ENCODE peak calls at places on chromosome 6, in five cellular contexts. K is sigmoid colon, C is uterus, F is ovary, S is transverse colon. B is an unnamed sample. For H3K4me1, the result is how much of the 10 kb centered on the place peaks cover.

GRCh38 chr6:56483929-56484328 is 158.8 kb downstream of the DST start:
- DNase-seq in K (no peak), S (no peak), F (no peak), C (no peak), B (no peak)

GRCh38 chr6:142942805-142943227 is 2.2 kb downstream of the HIVEP2 start:
- DNase-seq in S (no peak), C (no peak), F (no peak), K (no peak), B (no peak)

GRCh38 chr6:168823397-168824020 is 382.5 kb downstream of the SMOC2 start:
- DNase-seq in C (no peak), K (no peak), F (peak), S (no peak), B (no peak)

GRCh38 chr6:140174509-140174908 is 800.1 kb upstream of the CITED2 start:
- DNase-seq in F (no peak), K (no peak), S (no peak), C (no peak), B (no peak)

GRCh38 chr6:28597924-28598323 is 72.2 kb downstream of the GPX5 start:
- DNase-seq in S (no peak), C (no peak), K (no peak), F (no peak), B (no peak)

GRCh38 chr6:21914121-21914973 is 320.8 kb downstream of the SOX4 start:
- DNase-seq in S (peak), F (no peak), K (no peak), C (peak), B (peak)

GRCh38 chr6:112040933-112041332 is 13.0 kb upstream of the CCN6 start:
- DNase-seq in K (no peak), F (no peak), S (no peak), C (no peak), B (no peak)

GRCh38 chr6:6859722-6860121 is 248.0 kb upstream of the RREB1 start:
- DNase-seq in S (no peak), C (no peak), K (no peak), F (no peak), B (no peak)

GRCh38 chr6:46947497-46947896 is 25.8 kb upstream of the ADGRF5 start:
- DNase-seq in C (no peak), F (no peak), S (no peak), K (no peak), B (no peak)

GRCh38 chr6:38193486-38194281 is 374.2 kb downstream of the ZFAND3 start:
- DNase-seq in C (no peak), F (no peak), S (no peak), K (no peak), B (no peak)

GRCh38 chr6:36852481-36853147 is 13.4 kb upstream of the CPNE5 start:
- DNase-seq in C (peak), F (no peak), K (no peak), S (no peak), B (no peak)

GRCh38 chr6:19812512-19813119 is 24.6 kb upstream of the ID4 start:
- DNase-seq in K (no peak), C (no peak), F (no peak), S (no peak), B (peak)

GRCh38 chr6:85192596-85192995 is 257.3 kb upstream of the NT5E start:
- DNase-seq in C (no peak), F (no peak), K (no peak), S (no peak), B (no peak)

GRCh38 chr6:140811642-140812041 is 1321.1 kb upstream of the GJE1 start:
- DNase-seq in S (no peak), C (no peak), F (no peak), K (no peak), B (no peak)

GRCh38 chr6:137717074-137718073 is 149.7 kb upstream of the TNFAIP3 start:
- DNase-seq in C (no peak), S (no peak), F (no peak), K (no peak), B (no peak)

GRCh38 chr6:110999634-111000270 is 17.9 kb downstream of the RPF2 start:
- DNase-seq in K (no peak), F (no peak), S (no peak), C (no peak), B (no peak)

GRCh38 chr6:42200035-42200434 is 5.3 kb upstream of the GUCA1B start:
- DNase-seq in F (no peak), K (no peak), C (no peak), S (no peak), B (no peak)

GRCh38 chr6:136014454-136015421 is 163.2 kb downstream of the PDE7B start:
- DNase-seq in C (no peak), F (peak), K (no peak), S (no peak), B (peak)

GRCh38 chr6:72002415-72002814 is 116.1 kb downstream of the RIMS1 start:
- DNase-seq in F (no peak), S (no peak), K (no peak), C (no peak), B (no peak)

GRCh38 chr6:129598244-129599187 is 111.5 kb downstream of the ARHGAP18 start:
- DNase-seq in C (no peak), K (no peak), F (no peak), S (no peak), B (no peak)

GRCh38 chr6:67717281-67717680 is 917.8 kb upstream of the ADGRB3 start:
- DNase-seq in C (no peak), K (no peak), S (no peak), F (no peak), B (no peak)

GRCh38 chr6:102841055-102841454 is 1447.5 kb downstream of the GRIK2 start:
- DNase-seq in C (no peak), S (no peak), F (no peak), K (no peak), B (no peak)

GRCh38 chr6:143060354-143060805 is 309 bp upstream of the AIG1 start:
- DNase-seq in C (peak), S (peak), K (peak), F (peak), B (peak)

GRCh38 chr6:30964075-30964474 is 19.4 kb upstream of the MUC21 start:
- DNase-seq in S (no peak), C (no peak), F (no peak), K (no peak), B (no peak)

GRCh38 chr6:786946-787763 is 94.2 kb upstream of the EXOC2 start:
- DNase-seq in S (no peak), C (no peak), F (no peak), K (no peak), B (peak)

GRCh38 chr6:159098636-159099106 is 53.9 kb upstream of the TAGAP start:
- DNase-seq in S (no peak), C (no peak), F (no peak), K (no peak), B (no peak)

GRCh38 chr6:117425431-117426153 is at the start of gene ROS1:
- DNase-seq in S (no peak), C (no peak), K (no peak), F (no peak), B (no peak)

GRCh38 chr6:142830807-142831206 is 114.2 kb downstream of the HIVEP2 start:
- DNase-seq in F (no peak), K (no peak), S (no peak), C (no peak), B (no peak)

GRCh38 chr6:73234732-73235131 is 9.4 kb upstream of the KHDC1L start:
- DNase-seq in S (no peak), F (no peak), C (no peak), K (no peak), B (no peak)

GRCh38 chr6:137051790-137052472 is 7.2 kb upstream of the IL20RA start:
- DNase-seq in K (no peak), C (no peak), S (no peak), F (no peak), B (no peak)

GRCh38 chr6:61809004-61809595 is 476.9 kb downstream of the KHDRBS2 start:
- DNase-seq in C (no peak), S (no peak), K (no peak), F (no peak), B (no peak)

GRCh38 chr6:28693033-28693750 is 167.5 kb downstream of the GPX5 start:
- DNase-seq in S (no peak), C (no peak), K (no peak), F (no peak), B (no peak)

GRCh38 chr6:44301106-44301505 is 12.0 kb downstream of the AARS2 start:
- DNase-seq in K (no peak), S (no peak), F (no peak), C (no peak), B (no peak)

GRCh38 chr6:10355115-10355702 is 59.7 kb downstream of the TFAP2A start:
- DNase-seq in K (no peak), F (no peak), C (no peak), S (no peak), B (no peak)

GRCh38 chr6:84094050-84094435 is 60.5 kb downstream of the MRAP2 start:
- DNase-seq in S (no peak), C (no peak), F (no peak), K (no peak), B (no peak)

GRCh38 chr6:73263570-73263909 is 544 bp upstream of the KHDC1 start:
- DNase-seq in K (no peak), C (no peak), S (no peak), F (no peak), B (no peak)

GRCh38 chr6:38171997-38172738 is 352.6 kb downstream of the ZFAND3 start:
- DNase-seq in S (no peak), F (no peak), C (no peak), K (no peak), B (no peak)

GRCh38 chr6:35602133-35602946 is 86.4 kb downstream of the FKBP5 start:
- DNase-seq in S (no peak), C (no peak), F (no peak), K (peak), B (no peak)

GRCh38 chr6:35599761-35600658 is 87.3 kb upstream of the TULP1 start:
- DNase-seq in F (no peak), S (no peak), K (no peak), C (no peak), B (no peak)

GRCh38 chr6:35603326-35604202 is 85.2 kb downstream of the FKBP5 start:
- DNase-seq in F (no peak), C (no peak), K (no peak), S (no peak), B (peak)

GRCh38 chr6:35600659-35601125 is 88.0 kb upstream of the TULP1 start:
- DNase-seq in S (no peak), K (no peak), C (no peak), F (no peak), B (no peak)

DNA sequence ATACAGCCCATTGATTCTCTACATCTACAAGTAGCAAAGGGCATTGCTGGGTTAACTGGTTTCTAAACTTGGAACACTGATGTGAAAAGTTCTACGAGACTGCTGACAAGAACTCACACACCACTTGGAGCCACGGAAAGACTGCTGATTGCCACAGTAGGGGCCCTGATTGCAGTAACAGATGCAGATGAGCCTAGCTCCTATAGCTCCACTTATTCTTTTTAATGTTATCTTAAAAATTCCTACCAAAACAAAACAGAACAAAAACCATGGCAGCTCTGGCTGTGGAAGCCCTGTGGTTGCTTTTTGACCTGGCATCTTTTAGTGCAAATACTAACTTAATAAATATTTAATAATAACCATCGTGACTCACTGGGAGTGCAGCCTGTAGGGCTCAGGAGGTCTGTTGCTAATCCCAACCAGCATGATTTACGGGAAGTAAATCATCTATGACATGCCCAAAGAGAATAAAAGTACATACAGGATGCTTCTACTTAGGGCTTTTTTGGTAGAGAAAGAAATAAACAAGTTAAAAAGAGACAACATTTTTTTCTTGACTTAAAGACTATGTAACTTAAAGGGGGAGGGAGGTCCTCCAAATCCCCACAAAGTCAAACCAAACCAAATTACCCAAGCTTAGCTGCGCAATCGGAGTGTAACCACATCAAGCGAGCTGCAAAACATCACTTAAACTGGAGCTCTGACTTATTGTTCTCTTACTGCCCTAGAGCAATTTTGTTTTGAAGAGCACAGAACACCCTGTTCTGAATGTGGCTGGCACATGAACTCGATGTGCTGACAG is 87.2 kb downstream of the FKBP5 start:
- DNase-seq in S (peak), K (peak), C (peak), F (peak), B (no peak)
- H3K4me1 ChIP-seq in S (under half), K (half or more), C (under half), F (under half), B (half or more)

GRCh38 chr6:15441982-15442381 is 196.1 kb downstream of the JARID2 start:
- DNase-seq in S (no peak), C (no peak), F (no peak), K (no peak), B (no peak)

GRCh38 chr6:15444081-15444731 is 198.3 kb downstream of the JARID2 start:
- DNase-seq in K (no peak), F (no peak), S (no peak), C (no peak), B (no peak)

GRCh38 chr6:15442467-15442866 is 196.6 kb downstream of the JARID2 start:
- DNase-seq in K (no peak), F (no peak), C (no peak), S (no peak), B (no peak)

GRCh38 chr6:15444881-15445280 is 199.0 kb downstream of the JARID2 start:
- DNase-seq in F (no peak), C (no peak), S (no peak), K (no peak), B (peak)

DNA sequence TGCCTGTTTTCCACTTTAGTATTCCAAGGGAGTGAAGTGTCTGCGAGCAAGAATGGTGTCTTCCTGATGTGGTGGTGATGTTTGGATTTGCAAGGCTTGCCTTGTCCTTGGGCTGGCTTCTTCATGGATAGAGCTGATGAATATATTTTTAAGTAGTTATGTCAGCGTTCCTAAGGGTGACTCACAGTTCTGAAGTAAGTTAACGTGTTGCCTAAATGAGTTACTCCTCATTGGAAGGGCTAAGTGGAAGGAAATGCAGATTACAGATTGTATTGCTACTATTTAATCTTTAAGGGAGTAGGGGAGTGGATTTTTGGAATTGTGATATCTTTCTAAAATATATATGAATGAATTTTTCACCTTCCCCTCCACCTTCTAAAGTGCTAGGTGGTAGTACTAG is 197.2 kb downstream of the JARID2 start:
- DNase-seq in F (no peak), K (no peak), C (no peak), S (no peak), B (no peak)
- TF ChIP-seq POLR2A in F (no peak), K (no peak), C (no peak), S (no peak), B (no peak)

GRCh38 chr6:106237286-106237685 is 88.3 kb downstream of the ATG5 start:
- DNase-seq in C (no peak), F (no peak), S (no peak), K (no peak), B (no peak)
- H3K27ac ChIP-seq in C (no peak), F (no peak), S (no peak), K (no peak), B (no peak)

GRCh38 chr6:33799714-33800113 is 4.1 kb downstream of the MLN start:
- DNase-seq in S (no peak), K (no peak), F (no peak), C (no peak), B (no peak)
- H3K4me1 ChIP-seq in S (under half), K (under half), F (under half), C (under half), B (under half)

DNA sequence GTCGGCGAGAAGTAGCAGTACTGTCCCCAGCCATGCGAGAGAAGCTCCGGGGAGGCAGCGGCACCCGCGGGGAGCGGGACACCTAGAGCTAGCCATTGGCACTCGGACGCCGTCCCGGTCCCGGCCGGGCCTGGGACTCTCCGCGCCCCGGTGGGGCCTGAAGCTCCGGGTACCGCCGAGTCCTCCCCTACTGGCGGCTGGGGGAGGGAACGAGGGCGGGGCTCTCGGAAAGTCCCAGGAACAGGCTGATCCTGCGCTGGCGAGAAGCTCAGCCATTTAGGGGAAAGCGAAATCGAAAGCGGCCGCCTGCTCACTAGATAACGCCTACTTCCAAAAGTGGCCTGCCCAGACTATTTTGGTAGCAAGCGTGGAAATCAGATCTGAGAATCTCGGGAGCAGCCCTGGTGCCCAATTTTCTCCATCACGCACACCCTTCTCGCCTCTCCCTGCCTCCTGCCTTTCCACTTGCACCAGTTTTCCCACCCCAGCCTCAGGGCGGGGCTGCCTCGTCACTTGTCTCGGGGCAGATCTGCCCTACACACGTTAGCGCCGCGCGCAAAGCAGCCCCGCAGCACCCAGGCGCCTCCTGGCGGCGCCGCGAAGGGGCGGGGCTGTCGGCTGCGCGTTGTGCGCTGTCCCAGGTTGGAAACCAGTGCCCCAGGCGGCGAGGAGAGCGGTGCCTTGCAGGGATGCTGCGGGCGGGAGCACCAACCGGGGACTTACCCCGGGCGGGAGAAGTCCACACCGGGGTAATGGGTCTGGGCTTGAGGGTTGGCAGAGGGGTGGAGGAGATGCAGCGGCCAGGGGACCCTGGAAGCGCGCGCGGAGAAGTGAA is at the start of the genes PSMB9 and TAP1:
- DNase-seq in F (peak), C (peak), S (peak), K (peak), B (peak)
- TF ChIP-seq POLR2A in F (peak), C (peak), S (peak), K (peak), B (peak)

GRCh38 chr6:128414943-128415342 is 105.5 kb downstream of the PTPRK start:
- DNase-seq in S (no peak), K (no peak), C (no peak), F (no peak), B (no peak)

GRCh38 chr6:128421788-128422187 is 98.6 kb downstream of the PTPRK start:
- DNase-seq in C (no peak), S (no peak), F (no peak), K (no peak), B (no peak)

GRCh38 chr6:128413291-128413690 is 107.1 kb downstream of the PTPRK start:
- DNase-seq in C (no peak), F (no peak), S (no peak), K (no peak), B (no peak)

GRCh38 chr6:128415387-128415786 is 105.0 kb downstream of the PTPRK start:
- DNase-seq in K (no peak), C (no peak), S (no peak), F (no peak), B (no peak)

GRCh38 chr6:128417698-128418097 is 102.7 kb downstream of the PTPRK start:
- DNase-seq in F (no peak), S (no peak), K (no peak), C (no peak), B (no peak)
- H3K27ac ChIP-seq in F (no peak), S (no peak), K (peak), C (no peak), B (no peak)

GRCh38 chr6:149212202-149212601 is 105.3 kb upstream of the TAB2 start:
- DNase-seq in S (no peak), C (no peak), F (no peak), K (no peak), B (no peak)
- H3K4me1 ChIP-seq in S (under half), C (under half), F (under half), K (half or more), B (under half)